ENCODE peak calls at places on chromosome 20, in six cellular contexts. T is HCT116, U is IMR-90, M is aorta, K is stomach, P is AG04449. V is an unnamed sample.

GRCh38 chr20:8144282-8145245 is 12.5 kb downstream of the PLCB1 start:
- DNase-seq in T (no peak), U (peak), M (no peak), K (no peak), P (peak), V (peak)

GRCh38 chr20:43798591-43799149 is 71.9 kb upstream of the GTSF1L start:
- DNase-seq in T (no peak), U (no peak), M (no peak), K (no peak), P (no peak), V (no peak)

GRCh38 chr20:10263385-10264165 is 44.9 kb downstream of the SNAP25 start:
- DNase-seq in T (no peak), U (peak), M (no peak), K (no peak), P (no peak), V (peak)

GRCh38 chr20:51696304-51697118 is 71.7 kb downstream of the ATP9A start:
- DNase-seq in T (no peak), U (no peak), M (no peak), K (no peak), P (no peak), V (peak)

GRCh38 chr20:3924304-3925112 is 35.3 kb downstream of the PANK2 start:
- DNase-seq in T (no peak), U (no peak), M (no peak), K (peak), P (no peak), V (no peak)

GRCh38 chr20:24799971-24800580 is 149.0 kb upstream of the CST7 start:
- DNase-seq in T (no peak), U (no peak), M (no peak), K (no peak), P (no peak), V (no peak)

GRCh38 chr20:24942679-24943078 is 6.4 kb upstream of the CST7 start:
- DNase-seq in T (no peak), U (no peak), M (no peak), K (no peak), P (no peak), V (no peak)

GRCh38 chr20:44092551-44093248 is 94.3 kb downstream of the JPH2 start:
- DNase-seq in T (no peak), U (peak), M (no peak), K (no peak), P (no peak), V (peak)

GRCh38 chr20:33585413-33585812 is 76.7 kb upstream of the C20orf144 start:
- DNase-seq in T (no peak), U (no peak), M (no peak), K (no peak), P (no peak), V (no peak)

GRCh38 chr20:41308290-41308691 is 9.2 kb downstream of the ZHX3 start:
- DNase-seq in T (no peak), U (peak), M (no peak), K (no peak), P (no peak), V (peak)

DNA sequence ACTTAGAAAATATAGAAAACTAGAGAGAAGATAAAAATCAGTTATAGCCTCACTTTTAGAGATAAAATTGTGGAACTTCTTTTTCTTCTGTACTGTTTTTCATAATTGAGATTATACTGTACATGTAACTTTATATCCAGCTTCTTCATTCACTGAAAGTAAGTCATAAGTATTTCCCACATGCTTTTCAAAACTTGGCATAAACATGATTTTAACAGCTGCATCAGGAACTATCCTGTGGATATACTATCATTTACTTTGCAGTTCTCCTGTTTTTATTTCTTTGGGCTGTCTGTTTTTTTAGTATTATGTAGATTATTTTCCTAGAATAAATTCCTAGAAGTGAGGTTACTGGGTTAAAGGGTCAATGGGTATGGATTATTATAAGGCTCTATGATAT is 14.8 kb downstream of the DSTN start:
- DNase-seq in T (no peak), U (peak), M (no peak), K (no peak), P (no peak), V (peak)
- H3K4me3 ChIP-seq in T (no peak), U (no peak), M (no peak), K (no peak), P (no peak), V (no peak)

DNA sequence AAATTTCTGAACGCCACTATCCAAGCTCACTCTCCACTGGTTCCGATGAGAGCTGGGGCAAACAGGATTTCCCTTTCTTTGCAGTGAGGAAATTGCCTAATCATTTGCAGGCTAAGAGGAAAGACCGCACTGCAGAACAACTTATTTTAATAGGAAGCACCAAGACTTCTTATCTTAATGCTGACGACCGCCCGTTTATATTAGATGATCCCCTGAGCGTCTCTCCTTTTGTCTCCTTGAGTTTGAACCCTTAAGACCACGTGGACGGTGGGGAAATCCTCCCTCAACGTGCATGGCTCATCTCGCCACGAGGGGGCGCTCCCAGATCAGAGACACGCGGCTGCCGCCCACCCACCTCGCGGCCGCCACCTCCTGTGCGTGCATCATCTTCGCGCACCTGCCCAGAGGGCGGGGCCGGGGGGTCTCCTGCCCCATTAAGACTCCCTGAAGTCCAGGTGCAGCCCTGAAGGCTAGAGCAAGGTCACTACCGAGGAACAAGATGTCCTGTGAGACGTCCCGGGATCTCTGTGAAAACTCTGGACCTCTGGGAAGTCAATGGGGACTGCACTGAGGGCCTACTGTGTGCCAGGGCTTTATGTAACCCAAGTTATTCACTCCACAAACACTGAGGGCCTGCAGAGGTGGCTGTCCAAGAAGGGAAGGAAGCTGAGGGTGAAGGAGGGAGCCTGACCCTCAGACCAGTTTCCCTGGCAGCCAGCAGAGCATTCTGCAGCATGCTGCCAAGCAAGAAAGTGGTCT is 28.2 kb downstream of the PDYN start:
- DNase-seq in T (peak), U (peak), M (peak), K (peak), P (no peak), V (peak)
- H3K4me3 ChIP-seq in T (no peak), U (no peak), M (no peak), K (no peak), P (peak), V (no peak)

GRCh38 chr20:32456869-32457421 is 98.8 kb downstream of the ASXL1 start:
- DNase-seq in T (no peak), U (peak), M (no peak), K (peak), P (no peak), V (peak)
- H3K4me3 ChIP-seq in T (no peak), U (peak), M (peak), K (peak), P (peak), V (peak)

GRCh38 chr20:53850318-53850717 is 220.1 kb downstream of the BCAS1 start:
- DNase-seq in T (no peak), U (no peak), M (no peak), K (no peak), P (no peak), V (no peak)

GRCh38 chr20:53852025-53852424 is 218.4 kb downstream of the BCAS1 start:
- DNase-seq in T (no peak), U (no peak), M (no peak), K (no peak), P (no peak), V (no peak)

GRCh38 chr20:53853451-53853713 is 217.0 kb downstream of the BCAS1 start:
- DNase-seq in T (no peak), U (no peak), M (no peak), K (no peak), P (no peak), V (no peak)

GRCh38 chr20:53855733-53856132 is 214.7 kb downstream of the BCAS1 start:
- DNase-seq in T (no peak), U (no peak), M (no peak), K (no peak), P (no peak), V (no peak)

DNA sequence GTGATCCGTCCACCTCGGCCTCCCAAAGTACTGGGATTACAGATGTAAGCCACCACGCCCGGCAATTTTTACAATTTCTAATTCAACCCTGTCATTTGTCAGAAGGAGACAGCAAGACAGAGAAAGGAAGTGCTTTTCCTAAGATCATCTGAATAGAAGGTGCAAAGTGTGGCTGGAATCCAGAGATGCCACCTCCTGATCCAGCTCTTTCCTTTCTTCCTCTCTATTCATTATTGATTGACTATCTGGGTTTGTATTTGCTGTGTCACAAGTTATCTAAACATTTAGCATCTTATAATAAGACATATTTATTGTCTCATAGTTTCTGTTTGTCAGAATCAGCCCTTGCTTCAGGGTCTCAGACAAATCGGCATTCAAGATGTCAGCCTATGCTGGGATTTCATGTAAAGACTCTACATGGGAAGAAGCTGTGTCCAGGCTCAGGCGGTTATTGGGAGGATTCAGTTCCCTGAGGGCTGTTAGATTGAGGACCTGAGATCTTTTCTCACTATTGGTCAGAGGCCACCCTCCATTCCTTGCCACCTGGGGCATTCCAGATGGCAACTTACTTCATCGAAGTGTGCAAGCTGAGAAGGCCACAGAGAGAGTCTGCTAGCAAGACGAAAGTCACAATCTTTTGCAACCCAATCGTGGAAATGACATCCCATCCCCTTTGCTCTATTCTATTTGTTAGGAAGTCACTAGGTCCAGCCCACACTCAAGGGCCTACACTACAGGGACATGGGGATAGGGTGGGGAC is 217.5 kb downstream of the BCAS1 start:
- DNase-seq in T (no peak), U (no peak), M (no peak), K (no peak), P (no peak), V (no peak)
- H3K4me3 ChIP-seq in T (no peak), U (no peak), M (no peak), K (no peak), P (no peak), V (no peak)

DNA sequence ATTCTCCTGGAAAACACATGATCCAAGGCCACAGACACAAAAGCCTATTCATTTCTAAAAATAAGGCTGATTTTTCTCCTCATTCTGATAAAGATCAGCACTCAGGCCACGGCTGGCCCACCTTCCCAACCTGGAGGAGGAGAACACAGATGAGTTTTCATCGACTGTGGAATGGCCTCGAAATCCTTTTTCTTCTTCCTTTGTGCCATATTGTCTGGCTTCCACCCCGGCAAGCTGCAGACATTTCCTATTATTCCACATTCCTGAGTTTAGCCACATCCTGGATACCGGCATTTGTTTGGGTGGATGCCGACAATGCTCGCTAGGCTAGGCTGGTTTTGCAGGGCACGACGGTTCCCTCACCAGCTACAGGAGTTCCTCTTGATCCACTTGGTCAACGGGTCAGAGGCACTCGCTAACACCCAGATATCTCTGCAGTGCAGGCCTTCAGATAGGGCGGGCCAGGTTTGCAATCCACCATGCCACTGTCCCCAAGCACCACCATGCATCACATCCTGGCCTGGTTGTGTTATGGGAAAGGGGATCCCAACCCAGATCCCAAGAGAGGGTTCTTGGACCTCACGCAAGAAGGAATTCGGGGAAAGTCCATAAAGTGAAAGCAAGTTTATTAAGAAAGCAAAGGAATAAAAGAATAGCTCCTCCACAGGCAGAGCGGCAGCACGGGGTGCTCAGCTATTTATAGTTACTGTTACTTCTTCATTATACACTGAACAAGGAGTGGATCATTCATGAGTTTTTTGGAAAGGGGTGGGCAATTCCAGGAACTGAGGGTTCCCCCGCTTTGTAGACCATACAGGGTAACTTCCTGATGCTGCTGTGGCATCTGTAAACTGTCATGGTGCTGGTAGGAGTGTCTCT is 4.2 kb upstream of the CTSZ start:
- DNase-seq in T (no peak), U (peak), M (peak), K (peak), P (peak), V (peak)
- H3K4me3 ChIP-seq in T (no peak), U (no peak), M (no peak), K (no peak), P (no peak), V (no peak)

V was measured in choroid plexus epithelial cell.